ENCODE peak calls at places on chromosomes 16 and 17, in eight cellular contexts. U is fibroblast of lung, Q is body of pancreas, Y is psoas muscle, Z is ovary, D is prostate gland, N is transverse colon, I is right atrium auricular region. S is an unnamed sample.
A peak's percentile ranks its signal among the peaks of the same experiment; 100 is the strongest.

GRCh38 chr17:35809855-35810461 is 674 bp downstream of the TAF15 start:
- DNase-seq in U (no peak), Q (no peak), Y (no peak), Z (no peak), D (no peak), N (no peak), I (no peak), S (no peak)

GRCh38 chr17:62587554-62587953 is 39.9 kb upstream of the MRC2 start:
- DNase-seq in U (no peak), Q (no peak), Y (peak; percentile 58), Z (no peak), D (no peak), N (no peak), I (no peak), S (no peak)

GRCh38 chr17:81438688-81439087 is 43.4 kb downstream of the BAHCC1 start:
- DNase-seq in U (no peak), Q (no peak), Y (no peak), Z (no peak), D (no peak), N (no peak), I (no peak), S (no peak)

GRCh38 chr16:1500465-1501150 is 7.4 kb downstream of the TELO2 start:
- DNase-seq in U (no peak), Q (no peak), Y (peak; percentile 28), Z (peak; percentile 27), D (no peak), N (no peak), I (no peak), S (no peak)

GRCh38 chr17:77186141-77186604 is 45.4 kb downstream of the SEC14L1 start:
- DNase-seq in U (no peak), Q (no peak), Y (peak; percentile 67), Z (no peak), D (no peak), N (no peak), I (no peak), S (no peak)

GRCh38 chr17:49887744-49888360 is 40.0 kb upstream of the TAC4 start:
- DNase-seq in U (no peak), Q (peak; percentile 23), Y (no peak), Z (no peak), D (peak; percentile 56), N (no peak), I (no peak), S (no peak)

GRCh38 chr16:80058236-80058635 is 457.7 kb upstream of the MAF start:
- DNase-seq in U (peak; percentile 10), Q (peak; percentile 10), Y (peak; percentile 78), Z (peak; percentile 81), D (peak; percentile 52), N (peak; percentile 22), I (peak; percentile 71), S (no peak)

GRCh38 chr17:37385439-37385990 is 9.7 kb downstream of the C17orf78 start:
- DNase-seq in U (no peak), Q (no peak), Y (no peak), Z (no peak), D (no peak), N (no peak), I (no peak), S (no peak)

GRCh38 chr17:58325289-58325726 is 3.3 kb downstream of the TSPOAP1 start:
- DNase-seq in U (no peak), Q (peak; percentile 32), Y (no peak), Z (peak; percentile 47), D (no peak), N (no peak), I (no peak), S (no peak)

GRCh38 chr17:18025596-18026407 is 13.2 kb downstream of the ATPAF2 start:
- DNase-seq in U (no peak), Q (no peak), Y (no peak), Z (no peak), D (no peak), N (no peak), I (no peak), S (no peak)

GRCh38 chr17:1158879-1159278 is 20.9 kb downstream of the ABR start:
- DNase-seq in U (no peak), Q (no peak), Y (no peak), Z (no peak), D (no peak), N (no peak), I (no peak), S (no peak)

GRCh38 chr16:19783847-19784736 is 66.0 kb downstream of the IQCK start:
- DNase-seq in U (no peak), Q (no peak), Y (no peak), Z (no peak), D (no peak), N (no peak), I (no peak), S (no peak)

GRCh38 chr17:20127660-20128413 is 118.7 kb downstream of the SPECC1 start:
- DNase-seq in U (peak; percentile 93), Q (no peak), Y (no peak), Z (no peak), D (no peak), N (no peak), I (no peak), S (peak; percentile 4)

DNA sequence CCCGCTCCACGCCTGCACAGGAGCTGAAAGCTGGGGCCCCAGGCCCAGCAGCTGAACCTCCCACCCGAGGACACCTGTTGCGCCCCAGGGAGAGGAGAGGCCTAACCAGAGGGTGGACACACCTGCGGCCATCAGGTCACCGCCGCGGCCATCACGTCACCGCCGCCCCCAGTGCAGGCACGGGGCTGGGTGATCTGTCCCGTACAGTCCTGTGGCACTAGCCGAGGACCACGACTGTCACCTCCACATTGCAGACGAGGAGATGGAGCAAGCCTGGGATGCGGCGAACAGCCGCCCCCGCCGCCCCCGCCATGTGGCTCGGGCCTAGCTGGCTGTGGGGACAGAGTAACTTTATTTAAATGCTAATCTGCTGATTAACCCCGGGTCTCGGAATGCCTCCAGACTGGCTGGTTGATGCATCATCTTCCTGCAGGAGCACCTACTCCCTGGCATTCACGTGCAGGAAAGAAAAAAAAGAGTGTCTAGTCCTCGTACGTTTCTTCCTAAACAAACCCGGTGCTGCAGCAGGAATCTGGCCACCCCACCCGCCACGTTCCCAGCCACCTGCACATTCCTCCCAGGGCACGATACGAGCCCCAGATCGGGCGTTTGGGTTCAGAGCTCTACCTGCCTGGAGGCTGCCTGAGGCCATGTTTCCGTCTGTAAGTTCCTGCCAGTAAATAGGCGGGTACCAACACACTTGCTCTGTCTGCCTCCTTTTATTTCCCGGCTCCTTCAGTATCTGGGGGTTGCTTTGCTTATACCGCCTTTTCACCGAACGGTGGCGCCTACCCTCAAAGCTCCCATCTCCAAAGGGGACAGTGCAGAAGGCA is 29.9 kb downstream of the PIEZO1 start:
- DNase-seq in U (peak; percentile 42), Q (no peak), Y (no peak), Z (no peak), D (peak; percentile 42), N (no peak), I (no peak), S (no peak)
- TF ChIP-seq CTCF in U (no peak), Q (no peak), Y (no peak), Z (no peak), D (no peak), N (peak; percentile 15), I (no peak), S (peak; percentile 39)

GRCh38 chr17:69690531-69690930 is 276.0 kb downstream of the MAP2K6 start:
- DNase-seq in U (peak; percentile 32), Q (no peak), Y (no peak), Z (no peak), D (no peak), N (no peak), I (no peak), S (no peak)
- H3K36me3 ChIP-seq in U (no peaks in the 10 kb centered on the region), Q (no peaks in the 10 kb centered on the region), Y (no peaks in the 10 kb centered on the region), Z (no peaks in the 10 kb centered on the region), D (no peaks in the 10 kb centered on the region), N (no peaks in the 10 kb centered on the region), I (no peaks in the 10 kb centered on the region), S (no peaks in the 10 kb centered on the region)

GRCh38 chr16:9761870-9762269 is 420.4 kb downstream of the GRIN2A start:
- DNase-seq in U (no peak), Q (no peak), Y (no peak), Z (no peak), D (no peak), N (no peak), I (no peak), S (no peak)

GRCh38 chr16:9757687-9758086 is 424.5 kb downstream of the GRIN2A start:
- DNase-seq in U (no peak), Q (no peak), Y (no peak), Z (no peak), D (no peak), N (no peak), I (no peak), S (no peak)

GRCh38 chr16:9763505-9763904 is 418.7 kb downstream of the GRIN2A start:
- DNase-seq in U (no peak), Q (no peak), Y (no peak), Z (no peak), D (no peak), N (no peak), I (no peak), S (no peak)
- H3K4me3 ChIP-seq in U (no peak overlapping the region), Q (no peak overlapping the region), Y (no peak overlapping the region), Z (no peak overlapping the region), D (no peak overlapping the region), N (no peak overlapping the region), I (no peak overlapping the region), S (no peak overlapping the region)

GRCh38 chr16:67445441-67445912 is 14.6 kb downstream of the HSD11B2 start:
- DNase-seq in U (no peak), Q (no peak), Y (peak; percentile 81), Z (peak; percentile 54), D (no peak), N (peak; percentile 8), I (no peak), S (no peak)
- TF ChIP-seq CTCF in U (no peak), Q (no peak), Y (no peak), Z (peak; percentile 7), D (no peak), N (no peak), I (no peak), S (no peak)